ENCODE peak calls at places on chromosomes 4 and X, in eight cellular contexts. One of them, this sample, is unnamed.

GRCh38 chrX:49177338-49177833 is 5.7 kb downstream of the PLP2 start:
- DNase-seq in T-helper 1 cell: no peak
- DNase-seq in fibroblast of mammary gland: no peak
- DNase-seq in GM23248: no peak
- DNase-seq in left ventricle myocardium superior: no peak
- DNase-seq in stimulated activated CD8-positive, alpha-beta memory T cell treated with anti-CD3 and anti-CD28 coated beads, Interleukin-2, amount 100 ng/mL, for 48 hours: no peak
- DNase-seq in GM04503: no peak
- DNase-seq in cardiac muscle cell: no peak
- DNase-seq in this sample: no peak

GRCh38 chr4:157739237-157739636 is 433.6 kb downstream of the GASK1B start:
- DNase-seq in GM04503: no peak
- DNase-seq in T-helper 1 cell: no peak
- DNase-seq in fibroblast of mammary gland: peak
- DNase-seq in left ventricle myocardium superior: no peak
- DNase-seq in cardiac muscle cell: peak
- DNase-seq in GM23248: peak
- DNase-seq in stimulated activated CD8-positive, alpha-beta memory T cell treated with anti-CD3 and anti-CD28 coated beads, Interleukin-2, amount 100 ng/mL, for 48 hours: no peak
- DNase-seq in this sample: no peak

GRCh38 chr4:93184093-93184492 is 644.5 kb upstream of the ATOH1 start:
- DNase-seq in stimulated activated CD8-positive, alpha-beta memory T cell treated with anti-CD3 and anti-CD28 coated beads, Interleukin-2, amount 100 ng/mL, for 48 hours: no peak
- DNase-seq in GM04503: no peak
- DNase-seq in T-helper 1 cell: no peak
- DNase-seq in GM23248: no peak
- DNase-seq in left ventricle myocardium superior: no peak
- DNase-seq in fibroblast of mammary gland: no peak
- DNase-seq in cardiac muscle cell: no peak
- DNase-seq in this sample: no peak

GRCh38 chrX:153642313-153642654 is 4.7 kb upstream of the DUSP9 start:
- DNase-seq in fibroblast of mammary gland: no peak
- DNase-seq in T-helper 1 cell: no peak
- DNase-seq in left ventricle myocardium superior: no peak
- DNase-seq in stimulated activated CD8-positive, alpha-beta memory T cell treated with anti-CD3 and anti-CD28 coated beads, Interleukin-2, amount 100 ng/mL, for 48 hours: no peak
- DNase-seq in GM23248: peak
- DNase-seq in GM04503: no peak
- DNase-seq in cardiac muscle cell: no peak
- DNase-seq in this sample: no peak

GRCh38 chr4:74671074-74671698 is 123.1 kb downstream of the BTC start:
- DNase-seq in cardiac muscle cell: peak
- DNase-seq in stimulated activated CD8-positive, alpha-beta memory T cell treated with anti-CD3 and anti-CD28 coated beads, Interleukin-2, amount 100 ng/mL, for 48 hours: no peak
- DNase-seq in GM23248: peak
- DNase-seq in fibroblast of mammary gland: peak
- DNase-seq in left ventricle myocardium superior: no peak
- DNase-seq in GM04503: no peak
- DNase-seq in T-helper 1 cell: peak
- DNase-seq in this sample: no peak

GRCh38 chr4:56086073-56086521 is 137.4 kb downstream of the CEP135 start:
- DNase-seq in stimulated activated CD8-positive, alpha-beta memory T cell treated with anti-CD3 and anti-CD28 coated beads, Interleukin-2, amount 100 ng/mL, for 48 hours: no peak
- DNase-seq in GM23248: no peak
- DNase-seq in cardiac muscle cell: peak
- DNase-seq in fibroblast of mammary gland: peak
- DNase-seq in left ventricle myocardium superior: no peak
- DNase-seq in T-helper 1 cell: no peak
- DNase-seq in GM04503: no peak
- DNase-seq in this sample: no peak

GRCh38 chrX:53813663-53814440 is 127.3 kb upstream of the HUWE1 start:
- DNase-seq in T-helper 1 cell: no peak
- DNase-seq in GM23248: no peak
- DNase-seq in fibroblast of mammary gland: no peak
- DNase-seq in GM04503: no peak
- DNase-seq in left ventricle myocardium superior: no peak
- DNase-seq in cardiac muscle cell: no peak
- DNase-seq in stimulated activated CD8-positive, alpha-beta memory T cell treated with anti-CD3 and anti-CD28 coated beads, Interleukin-2, amount 100 ng/mL, for 48 hours: no peak
- DNase-seq in this sample: no peak

GRCh38 chrX:17376381-17377046 is 1.5 kb downstream of the NHS start:
- DNase-seq in T-helper 1 cell: no peak
- DNase-seq in GM04503: no peak
- DNase-seq in cardiac muscle cell: no peak
- DNase-seq in fibroblast of mammary gland: peak
- DNase-seq in left ventricle myocardium superior: peak
- DNase-seq in GM23248: peak
- DNase-seq in stimulated activated CD8-positive, alpha-beta memory T cell treated with anti-CD3 and anti-CD28 coated beads, Interleukin-2, amount 100 ng/mL, for 48 hours: no peak
- DNase-seq in this sample: peak

GRCh38 chrX:107628662-107629532 is 587 bp downstream of the PRPS1 start:
- DNase-seq in left ventricle myocardium superior: peak
- DNase-seq in cardiac muscle cell: peak
- DNase-seq in GM23248: peak
- DNase-seq in stimulated activated CD8-positive, alpha-beta memory T cell treated with anti-CD3 and anti-CD28 coated beads, Interleukin-2, amount 100 ng/mL, for 48 hours: peak
- DNase-seq in fibroblast of mammary gland: peak
- DNase-seq in GM04503: no peak
- DNase-seq in T-helper 1 cell: peak
- DNase-seq in this sample: peak

GRCh38 chr4:8221476-8221875 is 22.4 kb downstream of the SH3TC1 start:
- DNase-seq in T-helper 1 cell: no peak
- DNase-seq in cardiac muscle cell: peak
- DNase-seq in GM04503: no peak
- DNase-seq in stimulated activated CD8-positive, alpha-beta memory T cell treated with anti-CD3 and anti-CD28 coated beads, Interleukin-2, amount 100 ng/mL, for 48 hours: no peak
- DNase-seq in fibroblast of mammary gland: peak
- DNase-seq in GM23248: peak
- DNase-seq in left ventricle myocardium superior: no peak
- DNase-seq in this sample: no peak

GRCh38 chrX:39059866-39060265 is 258.6 kb downstream of the MID1IP1 start:
- DNase-seq in cardiac muscle cell: no peak
- DNase-seq in fibroblast of mammary gland: no peak
- DNase-seq in stimulated activated CD8-positive, alpha-beta memory T cell treated with anti-CD3 and anti-CD28 coated beads, Interleukin-2, amount 100 ng/mL, for 48 hours: no peak
- DNase-seq in left ventricle myocardium superior: no peak
- DNase-seq in GM04503: no peak
- DNase-seq in T-helper 1 cell: no peak
- DNase-seq in GM23248: no peak
- DNase-seq in this sample: no peak

This sample was measured in Right ventricle myocardium superior.